ENCODE peak calls at places on chromosome 13, in four cellular contexts. M, K, A and N are unnamed samples.

GRCh38 chr13:56166864-56167263 is 973.9 kb upstream of the PRR20A start:
- DNase-seq in K (no peak), M (no peak), A (no peak), N (no peak)

GRCh38 chr13:80224468-80224867 is 116.5 kb downstream of the SPRY2 start:
- DNase-seq in A (no peak), M (no peak), K (no peak), N (no peak)

GRCh38 chr13:90201676-90202425 is 1145.6 kb upstream of the MIR17HG start:
- DNase-seq in A (no peak), M (no peak), K (no peak), N (no peak)

GRCh38 chr13:66069570-66069969 is 1160.6 kb downstream of the PCDH9 start:
- DNase-seq in M (no peak), A (no peak), K (no peak), N (no peak)

GRCh38 chr13:73879346-73880020 is 254.7 kb downstream of the KLF12 start:
- DNase-seq in A (no peak), K (no peak), M (no peak), N (no peak)

GRCh38 chr13:27374650-27375049 is 49.8 kb upstream of the GTF3A start:
- DNase-seq in K (no peak), M (peak; percentile 85), A (peak; percentile 73), N (no peak)

GRCh38 chr13:50801087-50801931 is 42.2 kb downstream of the DLEU7 start:
- DNase-seq in K (no peak), A (peak; percentile 46), M (peak; percentile 59), N (no peak)

GRCh38 chr13:59687028-59687427 is 476.7 kb downstream of the DIAPH3 start:
- DNase-seq in M (no peak), K (no peak), A (no peak), N (no peak)

GRCh38 chr13:36915891-36916640 is 4.0 kb downstream of the SMAD9 start:
- DNase-seq in K (no peak), M (no peak), A (no peak), N (no peak)

GRCh38 chr13:40031031-40031430 is 375.6 kb downstream of the COG6 start:
- DNase-seq in M (no peak), A (no peak), K (no peak), N (no peak)

GRCh38 chr13:93932901-93933300 is 546.6 kb downstream of the DCT start:
- DNase-seq in K (no peak), A (no peak), M (no peak), N (no peak)

GRCh38 chr13:109857803-109858202 is 71.4 kb upstream of the IRS2 start:
- DNase-seq in A (no peak), K (no peak), M (no peak), N (no peak)

GRCh38 chr13:25923217-25924085 is 128.4 kb downstream of the SHISA2 start:
- DNase-seq in M (no peak), A (no peak), K (no peak), N (no peak)

GRCh38 chr13:40519637-40520036 is 146.8 kb downstream of the FOXO1 start:
- DNase-seq in M (peak; percentile 62), K (no peak), A (no peak), N (no peak)

GRCh38 chr13:46476174-46476573 is 76.8 kb upstream of the LRCH1 start:
- DNase-seq in M (no peak), A (no peak), K (no peak), N (no peak)

GRCh38 chr13:43089912-43090498 is 66.6 kb downstream of the DNAJC15 start:
- DNase-seq in K (no peak), M (no peak), A (no peak), N (no peak)

GRCh38 chr13:99425485-99426341 is 75.6 kb upstream of the TM9SF2 start:
- DNase-seq in K (no peak), M (no peak), A (peak; percentile 37), N (peak; percentile 92)

GRCh38 chr13:36979361-36980040 is 19.6 kb downstream of the ALG5 start:
- DNase-seq in A (no peak), K (no peak), M (no peak), N (no peak)

GRCh38 chr13:43725460-43725859 is 61.3 kb downstream of the ENOX1 start:
- DNase-seq in K (no peak), A (no peak), M (no peak), N (no peak)

GRCh38 chr13:50365300-50365682 is 350.0 kb downstream of the KCNRG start:
- DNase-seq in M (no peak), A (no peak), K (peak; percentile 22), N (no peak)

GRCh38 chr13:107099661-107100060 is 531.7 kb upstream of the ARGLU1 start:
- DNase-seq in M (no peak), K (no peak), A (no peak), N (no peak)

GRCh38 chr13:72504026-72504925 is 223.2 kb downstream of the MZT1 start:
- DNase-seq in M (no peak), K (no peak), A (no peak), N (no peak)

GRCh38 chr13:37741536-37741935 is 128.0 kb downstream of the TRPC4 start:
- DNase-seq in M (no peak), K (no peak), A (no peak), N (no peak)

GRCh38 chr13:102289606-102290005 is 112.2 kb downstream of the FGF14 start:
- DNase-seq in M (no peak), A (no peak), K (no peak), N (no peak)

GRCh38 chr13:102799544-102800144 is 725 bp downstream of the BIVM start:
- DNase-seq in K (no peak), A (peak; percentile 29), M (peak; percentile 38), N (peak; percentile 84)

GRCh38 chr13:30895773-30896172 is 10.3 kb upstream of the MEDAG start:
- DNase-seq in K (no peak), M (peak; percentile 23), A (no peak), N (no peak)

GRCh38 chr13:59690857-59691500 is 472.7 kb downstream of the DIAPH3 start:
- DNase-seq in K (no peak), A (no peak), M (no peak), N (no peak)

GRCh38 chr13:63092461-63092860 is 1676.8 kb upstream of the PCDH20 start:
- DNase-seq in K (no peak), A (no peak), M (no peak), N (no peak)

GRCh38 chr13:111911141-111911720 is 155.7 kb upstream of the SOX1 start:
- DNase-seq in M (no peak), K (peak; percentile 81), A (no peak), N (peak; percentile 41)

GRCh38 chr13:99033814-99034213 is 56.0 kb upstream of the DOCK9 start:
- DNase-seq in M (no peak), A (no peak), K (no peak), N (no peak)

GRCh38 chr13:26254583-26255102 is 714 bp downstream of the CDK8 start:
- DNase-seq in M (peak; percentile 77), K (no peak), A (peak; percentile 73), N (peak; percentile 93)

GRCh38 chr13:92804346-92804745 is 422.3 kb upstream of the GPC6 start:
- DNase-seq in M (no peak), K (no peak), A (no peak), N (no peak)

DNA sequence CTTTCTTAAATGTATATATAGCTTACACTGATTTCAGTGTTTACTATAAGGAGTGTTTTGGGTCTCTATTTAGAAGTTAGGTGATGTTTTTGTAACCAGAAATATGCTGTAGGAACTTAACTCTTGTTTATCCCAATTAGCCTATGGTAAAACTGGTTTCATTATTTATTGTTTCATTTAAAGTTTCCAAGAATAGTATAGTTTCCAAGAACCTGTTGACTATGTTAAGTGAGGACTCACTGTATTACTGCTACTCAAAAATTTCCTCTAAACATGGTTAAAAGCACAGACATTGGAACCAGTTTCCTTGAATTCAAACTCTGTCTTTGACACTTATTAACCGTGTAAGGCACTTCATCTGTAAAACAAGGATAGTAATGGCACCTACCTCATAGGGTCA is 187.4 kb downstream of the RGCC start:
- DNase-seq in K (no peak), M (no peak), A (no peak), N (no peak)
- H3K27ac ChIP-seq in K (peak overlapping the region; percentile 5), M (peak overlapping the region; percentile 68), A (no peak overlapping the region), N (peak overlapping the region; percentile 52)

GRCh38 chr13:45341034-45341798 is at the start of gene TPT1:
- DNase-seq in K (peak; percentile 100), M (peak; percentile 99), A (peak; percentile 99), N (peak; percentile 100)
- TF ChIP-seq POLR2A in K (no peak), M (peak; percentile 93), A (no peak), N (peak; percentile 91)

GRCh38 chr13:44969858-44970484 is 19.3 kb downstream of the NUFIP1 start:
- DNase-seq in K (no peak), M (no peak), A (no peak), N (no peak)

GRCh38 chr13:44972956-44973581 is 16.2 kb downstream of the NUFIP1 start:
- DNase-seq in K (no peak), M (no peak), A (no peak), N (no peak)

GRCh38 chr13:44971656-44972595 is 17.3 kb downstream of the NUFIP1 start:
- DNase-seq in A (no peak), M (no peak), K (no peak), N (no peak)

GRCh38 chr13:44961997-44962396 is 27.3 kb downstream of the NUFIP1 start:
- DNase-seq in A (no peak), M (no peak), K (no peak), N (no peak)

GRCh38 chr13:44967656-44968451 is 21.4 kb downstream of the NUFIP1 start:
- DNase-seq in A (no peak), K (no peak), M (no peak), N (no peak)
- H3K27ac ChIP-seq in A (no peak overlapping the region), K (peak overlapping the region; percentile 28), M (peak overlapping the region; percentile 60), N (peak overlapping the region; percentile 52)

DNA sequence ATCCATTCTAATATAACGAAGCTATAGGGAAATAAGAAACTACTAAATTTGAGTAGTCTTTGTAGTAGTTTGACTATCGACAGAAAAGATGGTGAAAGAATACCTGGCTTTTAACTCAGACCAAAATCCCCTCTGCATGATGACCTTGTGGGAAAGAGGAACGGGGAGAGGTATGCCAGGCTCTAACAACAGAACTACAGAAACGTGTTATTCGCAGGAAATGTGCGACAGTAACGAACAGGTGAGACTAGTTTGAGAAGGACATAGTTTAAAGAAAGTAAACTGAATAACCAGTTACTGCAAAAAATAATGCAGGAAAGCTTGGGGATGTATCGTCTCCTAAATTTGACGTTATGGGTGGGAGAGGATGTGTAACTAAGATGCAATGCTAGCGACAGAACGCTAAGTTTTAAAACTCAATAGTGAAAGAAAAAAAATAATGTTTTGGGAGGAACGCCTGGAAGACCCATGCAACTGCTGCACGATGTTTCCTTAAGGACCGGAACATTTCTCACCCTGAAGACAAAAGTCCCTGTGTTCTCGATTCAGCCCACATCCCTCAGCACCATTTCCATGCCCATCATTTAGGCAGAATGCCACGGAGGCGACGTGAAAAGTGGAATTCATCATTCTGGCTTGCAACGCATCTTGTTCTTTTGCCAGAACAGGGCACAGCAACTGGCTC is 1.6 kb upstream of the RAP2A start:
- DNase-seq in A (no peak), K (no peak), M (no peak), N (no peak)
- TF ChIP-seq POLR2A in A (no peak), K (no peak), M (no peak), N (no peak)